ENCODE peak calls at places on chromosome 6, in seven cellular contexts. U is WTC11, D is LNCaP clone FGC, X is ovary, S is fibroblast of villous mesenchyme, P is progenitor cell of endocrine pancreas, Y is upper lobe of right lung. F is an unnamed sample.

GRCh38 chr6:104402572-104402971 is 457.1 kb downstream of the HACE1 start:
- DNase-seq in X (no peak), U (no peak), S (no peak), Y (no peak), P (no peak), D (no peak), F (no peak)

GRCh38 chr6:138677538-138677937 is 96.0 kb upstream of the CCDC28A start:
- DNase-seq in U (no peak), S (no peak), Y (no peak), P (no peak), X (no peak), D (no peak), F (no peak)

GRCh38 chr6:168826078-168826390 is 385.1 kb downstream of the SMOC2 start:
- DNase-seq in X (no peak), D (no peak), Y (no peak), U (no peak), S (no peak), P (no peak), F (no peak)

GRCh38 chr6:3280091-3280490 is 21.3 kb downstream of the PSMG4 start:
- DNase-seq in X (no peak), Y (no peak), D (no peak), P (no peak), S (no peak), U (no peak), F (no peak)

GRCh38 chr6:134034951-134035822 is 17.2 kb downstream of the SLC2A12 start:
- DNase-seq in U (no peak), D (no peak), S (no peak), Y (no peak), P (no peak), X (no peak), F (no peak)

GRCh38 chr6:225121-225721 is 67.1 kb upstream of the DUSP22 start:
- DNase-seq in D (no peak), Y (peak; percentile 66), P (no peak), U (no peak), X (no peak), S (no peak), F (no peak)

GRCh38 chr6:130178692-130179091 is 44.1 kb downstream of the SAMD3 start:
- DNase-seq in S (peak; percentile 89), Y (no peak), P (no peak), D (no peak), X (no peak), U (no peak), F (no peak)

GRCh38 chr6:170292778-170293164 is 1.9 kb upstream of the DLL1 start:
- DNase-seq in U (no peak), S (peak; percentile 27), P (no peak), X (no peak), D (no peak), Y (no peak), F (no peak)

GRCh38 chr6:215335-216034 is 76.8 kb upstream of the DUSP22 start:
- DNase-seq in D (peak; percentile 37), X (peak; percentile 23), P (no peak), S (no peak), Y (peak; percentile 70), U (no peak), F (no peak)

DNA sequence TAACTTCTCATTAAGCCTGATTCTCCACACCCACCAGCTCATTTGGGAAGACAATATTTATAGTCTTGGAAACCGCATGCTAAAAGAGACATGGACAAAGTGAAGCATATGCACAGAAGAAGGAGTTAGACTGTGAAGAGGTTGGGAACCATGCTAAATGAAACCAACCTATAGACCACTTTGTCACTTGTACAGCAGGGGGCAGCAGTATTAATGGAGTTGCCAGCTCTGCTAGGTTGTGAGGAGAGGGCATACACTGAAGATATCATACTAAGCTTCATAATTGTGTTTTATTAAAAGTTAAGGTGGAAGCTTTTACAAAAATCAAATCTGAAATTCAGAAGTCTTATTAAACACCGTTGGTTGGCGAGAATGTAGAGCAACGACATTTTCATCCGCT is 38.3 kb upstream of the HMGCLL1 start:
- DNase-seq in U (peak; percentile 45), Y (no peak), X (no peak), P (no peak), D (peak; percentile 2), S (peak; percentile 51), F (no peak)
- TF ChIP-seq CTCF in U (peak; percentile 44), Y (peak; percentile 40), X (no peak), P (peak; percentile 56), D (peak; percentile 68), S (peak; percentile 66), F (peak; percentile 72)

GRCh38 chr6:44051516-44051915 is 75.7 kb downstream of the MRPL14 start:
- DNase-seq in X (no peak), P (no peak), S (peak; percentile 81), D (no peak), U (no peak), Y (no peak), F (no peak)

GRCh38 chr6:44053760-44054556 is 73.3 kb downstream of the MRPL14 start:
- DNase-seq in D (no peak), Y (no peak), S (peak; percentile 96), U (no peak), X (no peak), P (no peak), F (no peak)

GRCh38 chr6:44053106-44053756 is 74.0 kb downstream of the MRPL14 start:
- DNase-seq in D (no peak), U (no peak), P (no peak), S (no peak), Y (no peak), X (no peak), F (no peak)

GRCh38 chr6:44050872-44051421 is 76.3 kb downstream of the MRPL14 start:
- DNase-seq in P (no peak), X (no peak), D (no peak), S (no peak), Y (no peak), U (no peak), F (no peak)

GRCh38 chr6:44052419-44053011 is 74.7 kb downstream of the MRPL14 start:
- DNase-seq in Y (peak; percentile 72), U (peak; percentile 60), D (no peak), S (peak; percentile 88), X (no peak), P (no peak), F (no peak)
- TF ChIP-seq CTCF in Y (no peak), U (no peak), D (no peak), S (no peak), X (no peak), P (no peak), F (no peak)

DNA sequence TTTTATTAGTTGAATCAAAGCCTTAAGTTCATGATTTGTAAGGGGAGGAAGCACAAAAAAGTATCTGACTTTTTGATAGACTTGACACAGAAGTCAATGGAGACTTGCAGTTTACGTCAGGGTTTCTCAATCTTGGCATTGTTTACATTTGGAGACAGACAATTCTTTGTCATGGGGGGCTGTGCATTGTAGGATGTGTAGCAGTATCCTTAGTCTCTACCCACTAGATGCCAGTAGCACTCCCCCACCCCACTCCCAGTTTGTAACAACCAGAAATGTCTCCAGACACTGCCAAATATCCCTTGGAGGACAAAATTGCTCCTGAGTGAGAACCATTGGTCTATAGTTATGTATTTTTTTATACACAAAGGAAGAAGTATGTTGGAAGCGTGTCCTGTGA is 434.1 kb downstream of the RFPL4B start:
- DNase-seq in X (no peak), S (peak; percentile 39), Y (no peak), P (no peak), U (no peak), D (no peak), F (no peak)
- TF ChIP-seq CTCF in X (no peak), S (peak; percentile 25), Y (no peak), P (no peak), U (no peak), D (no peak), F (no peak)

GRCh38 chr6:69985180-69985579 is 118.8 kb downstream of the COL19A1 start:
- DNase-seq in Y (no peak), U (no peak), X (no peak), P (no peak), D (no peak), S (no peak), F (no peak)
- TF ChIP-seq CTCF in Y (no peak), U (no peak), X (no peak), P (no peak), D (no peak), S (no peak), F (no peak)

GRCh38 chr6:141309295-141309694 is 823.4 kb upstream of the GJE1 start:
- DNase-seq in U (no peak), S (peak; percentile 9), X (no peak), Y (no peak), D (no peak), P (no peak), F (no peak)
- TF ChIP-seq CTCF in U (no peak), S (peak; percentile 21), X (no peak), Y (no peak), D (no peak), P (no peak), F (no peak)

GRCh38 chr6:110738899-110739365 is 76.3 kb downstream of the CDK19 start:
- DNase-seq in P (no peak), X (no peak), S (no peak), Y (no peak), D (no peak), U (no peak), F (no peak)
- TF ChIP-seq CTCF in P (no peak), X (no peak), S (no peak), Y (no peak), D (no peak), U (no peak), F (no peak)